ENCODE peak calls at places on chromosomes 6 and 20, in seven cellular contexts. T is DMS79, L is fibroblast of pulmonary artery, I is EL, Y is tibial nerve, P is endothelial cell, G is kidney tubule cell. H is an unnamed sample.

GRCh38 chr6:85464722-85465150 is 14.9 kb downstream of the NT5E start:
- DNase-seq in T (no peak), L (peak; percentile 90), I (peak; percentile 97), Y (no peak), P (no peak), G (peak; percentile 98), H (peak; percentile 97)

GRCh38 chr6:40695750-40696415 is 108.7 kb upstream of the LRFN2 start:
- DNase-seq in T (peak; percentile 55), L (no peak), I (no peak), Y (no peak), P (no peak), G (no peak), H (no peak)

GRCh38 chr20:35135867-35136586 is 11.1 kb downstream of the EDEM2 start:
- DNase-seq in T (no peak), L (peak; percentile 89), I (peak; percentile 77), Y (no peak), P (no peak), G (peak; percentile 30), H (peak; percentile 83)

GRCh38 chr6:13194852-13195251 is 133.5 kb downstream of the TBC1D7 start:
- DNase-seq in T (no peak), L (peak; percentile 81), I (peak; percentile 63), Y (no peak), P (peak; percentile 45), G (peak; percentile 53), H (peak; percentile 66)

GRCh38 chr20:4341804-4342560 is 326.6 kb upstream of the RNF24 start:
- DNase-seq in T (no peak), L (peak; percentile 3), I (peak; percentile 90), Y (no peak), P (no peak), G (peak; percentile 34), H (peak; percentile 44)

GRCh38 chr6:129183681-129184216 is 300.8 kb downstream of the LAMA2 start:
- DNase-seq in T (no peak), L (peak; percentile 56), I (peak; percentile 59), Y (no peak), P (no peak), G (peak; percentile 4), H (peak; percentile 46)

GRCh38 chr6:169194737-169195136 is 58.9 kb downstream of the THBS2 start:
- DNase-seq in T (no peak), L (no peak), I (no peak), Y (no peak), P (no peak), G (no peak), H (no peak)

GRCh38 chr20:63690898-63691710 is 5.3 kb upstream of the TNFRSF6B start:
- DNase-seq in T (no peak), L (no peak), I (no peak), Y (no peak), P (no peak), G (no peak), H (no peak)

GRCh38 chr6:167766986-167767714 is 59.6 kb upstream of the AFDN start:
- DNase-seq in T (peak; percentile 54), L (no peak), I (no peak), Y (no peak), P (no peak), G (no peak), H (no peak)

GRCh38 chr20:62329389-62330377 is 26.9 kb downstream of the ADRM1 start:
- DNase-seq in T (no peak), L (no peak), I (no peak), Y (no peak), P (no peak), G (no peak), H (no peak)

GRCh38 chr20:47993817-47994216 is 208.5 kb upstream of the SULF2 start:
- DNase-seq in T (no peak), L (no peak), I (no peak), Y (no peak), P (no peak), G (no peak), H (no peak)

GRCh38 chr20:22374678-22375590 is 209.4 kb downstream of the FOXA2 start:
- DNase-seq in T (no peak), L (peak; percentile 46), I (no peak), Y (no peak), P (no peak), G (no peak), H (no peak)

GRCh38 chr6:105804436-105804835 is 281.7 kb upstream of the PRDM1 start:
- DNase-seq in T (no peak), L (no peak), I (peak; percentile 76), Y (no peak), P (no peak), G (peak; percentile 41), H (peak; percentile 55)

GRCh38 chr6:14511192-14511591 is 393.6 kb downstream of the CD83 start:
- DNase-seq in T (no peak), L (no peak), I (no peak), Y (no peak), P (no peak), G (no peak), H (no peak)

GRCh38 chr20:40738976-40739375 is 49.9 kb upstream of the MAFB start:
- DNase-seq in T (no peak), L (no peak), I (no peak), Y (no peak), P (no peak), G (no peak), H (no peak)

GRCh38 chr20:46520976-46521579 is 7.7 kb upstream of the ZNF334 start:
- DNase-seq in T (no peak), L (peak; percentile 73), I (peak; percentile 54), Y (no peak), P (peak; percentile 63), G (peak; percentile 69), H (peak; percentile 63)

GRCh38 chr6:20403766-20404640 is 2.3 kb downstream of the E2F3 start:
- DNase-seq in T (peak; percentile 18), L (peak; percentile 67), I (peak; percentile 76), Y (no peak), P (no peak), G (peak; percentile 65), H (peak; percentile 84)

GRCh38 chr6:89475106-89475505 is 42.2 kb downstream of the ANKRD6 start:
- DNase-seq in T (no peak), L (peak; percentile 13), I (peak; percentile 6), Y (no peak), P (no peak), G (peak; percentile 28), H (no peak)

GRCh38 chr6:45704056-45704790 is 311.4 kb downstream of the CLIC5 start:
- DNase-seq in T (no peak), L (no peak), I (no peak), Y (no peak), P (no peak), G (peak; percentile 79), H (no peak)

GRCh38 chr6:31042801-31043200 is 32.5 kb downstream of the MUC22 start:
- DNase-seq in T (no peak), L (peak; percentile 65), I (peak; percentile 75), Y (peak; percentile 26), P (peak; percentile 52), G (peak; percentile 65), H (peak; percentile 51)

GRCh38 chr20:8161262-8162071 is 29.4 kb downstream of the PLCB1 start:
- DNase-seq in T (no peak), L (peak; percentile 15), I (peak; percentile 69), Y (no peak), P (no peak), G (peak; percentile 55), H (no peak)

GRCh38 chr20:34791289-34792020 is 34.0 kb downstream of the NCOA6 start:
- DNase-seq in T (peak; percentile 68), L (peak; percentile 60), I (peak; percentile 74), Y (no peak), P (no peak), G (peak; percentile 25), H (peak; percentile 84)

GRCh38 chr6:112939543-112939942 is 592.4 kb downstream of the RFPL4B start:
- DNase-seq in T (peak; percentile 83), L (peak; percentile 36), I (no peak), Y (no peak), P (no peak), G (peak; percentile 9), H (no peak)

H was measured in mesenchymal stem cell.